ENCODE peak calls at places on chromosome 13, in ten cellular contexts. T is ascending aorta; B is CD8-positive, alpha-beta T cell; P is IMR-90; S is upper lobe of left lung; H is cardiac muscle cell; O is WERI-Rb-1; L is ovary; I is naive thymus-derived CD4-positive, alpha-beta T cell; F is GM23248. G is an unnamed sample.

GRCh38 chr13:46575843-46576242 is 22.9 kb downstream of the LRCH1 start:
- DNase-seq in T (no peak), B (no peak), P (peak; percentile 89), S (no peak), H (peak; percentile 91), O (peak; percentile 51), L (no peak), I (no peak), F (peak; percentile 91), G (no peak)

GRCh38 chr13:29513002-29513980 is 82.2 kb downstream of the SLC7A1 start:
- DNase-seq in T (no peak), B (no peak), P (peak; percentile 63), S (no peak), H (no peak), O (no peak), L (no peak), I (no peak), F (peak; percentile 84), G (no peak)

GRCh38 chr13:51935326-51936171 is 73.8 kb downstream of the CCDC70 start:
- DNase-seq in T (no peak), B (no peak), P (no peak), S (no peak), H (peak; percentile 20), O (peak; percentile 43), L (no peak), I (no peak), F (peak; percentile 21), G (peak; percentile 88)

GRCh38 chr13:56352901-56353300 is 787.8 kb upstream of the PRR20A start:
- DNase-seq in T (no peak), B (no peak), P (no peak), S (no peak), H (no peak), O (no peak), L (no peak), I (no peak), F (no peak), G (no peak)

GRCh38 chr13:110841846-110842245 is 73.0 kb downstream of the ANKRD10 start:
- DNase-seq in T (no peak), B (no peak), P (peak; percentile 8), S (no peak), H (no peak), O (no peak), L (no peak), I (no peak), F (peak; percentile 20), G (peak; percentile 12)

GRCh38 chr13:105346141-105346766 is 1189.2 kb downstream of the EFNB2 start:
- DNase-seq in T (no peak), B (no peak), P (peak; percentile 90), S (peak; percentile 54), H (peak; percentile 39), O (no peak), L (no peak), I (no peak), F (peak; percentile 6), G (no peak)

GRCh38 chr13:65264066-65264465 is 1966.1 kb downstream of the PCDH9 start:
- DNase-seq in T (no peak), B (no peak), P (no peak), S (peak; percentile 41), H (no peak), O (no peak), L (no peak), I (no peak), F (no peak), G (no peak)

GRCh38 chr13:24271611-24272451 is 37.5 kb upstream of the C1QTNF9 start:
- DNase-seq in T (no peak), B (peak; percentile 78), P (peak; percentile 76), S (peak; percentile 80), H (peak; percentile 90), O (no peak), L (peak; percentile 85), I (peak; percentile 90), F (peak; percentile 66), G (peak; percentile 39)

GRCh38 chr13:112066624-112067004 is 335 bp upstream of the SOX1 start:
- DNase-seq in T (no peak), B (peak; percentile 65), P (no peak), S (no peak), H (peak; percentile 58), O (no peak), L (no peak), I (peak; percentile 64), F (peak; percentile 34), G (peak; percentile 90)

GRCh38 chr13:50664961-50665360 is 178.5 kb downstream of the DLEU7 start:
- DNase-seq in T (no peak), B (no peak), P (no peak), S (no peak), H (no peak), O (peak; percentile 24), L (no peak), I (no peak), F (no peak), G (peak; percentile 13)

GRCh38 chr13:50275392-50276063 is 260.3 kb downstream of the KCNRG start:
- DNase-seq in T (no peak), B (no peak), P (no peak), S (no peak), H (no peak), O (no peak), L (no peak), I (no peak), F (peak; percentile 21), G (no peak)

DNA sequence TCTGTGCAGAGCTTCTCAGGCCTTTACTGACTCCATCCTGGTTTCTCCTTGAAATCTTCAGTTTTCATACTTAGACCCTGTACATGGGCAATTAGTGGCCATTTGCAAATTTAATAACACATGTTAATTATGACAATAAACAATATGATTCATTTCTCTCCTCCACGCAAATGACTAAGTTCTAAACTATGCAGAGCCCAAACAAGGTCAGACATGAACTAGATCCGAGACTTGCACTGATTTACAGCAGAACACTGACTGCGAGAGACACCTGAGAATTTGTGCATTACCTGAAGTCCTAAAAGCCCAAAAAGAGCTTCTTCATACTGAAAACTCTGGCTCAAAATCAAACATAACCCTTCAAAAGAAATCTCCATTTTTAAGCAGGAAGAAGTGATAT is 521.8 kb downstream of the MYO16 start:
- DNase-seq in T (no peak), B (no peak), P (no peak), S (no peak), H (no peak), O (no peak), L (no peak), I (no peak), F (no peak), G (no peak)
- H3K27ac ChIP-seq in T (no peak overlapping the region), B (no peak overlapping the region), P (no peak overlapping the region), S (no peak overlapping the region), H (no peak overlapping the region), O (no peak overlapping the region), L (no peak overlapping the region), I (no peak overlapping the region), F (no peak overlapping the region), G (peak overlapping the region; percentile 36)

DNA sequence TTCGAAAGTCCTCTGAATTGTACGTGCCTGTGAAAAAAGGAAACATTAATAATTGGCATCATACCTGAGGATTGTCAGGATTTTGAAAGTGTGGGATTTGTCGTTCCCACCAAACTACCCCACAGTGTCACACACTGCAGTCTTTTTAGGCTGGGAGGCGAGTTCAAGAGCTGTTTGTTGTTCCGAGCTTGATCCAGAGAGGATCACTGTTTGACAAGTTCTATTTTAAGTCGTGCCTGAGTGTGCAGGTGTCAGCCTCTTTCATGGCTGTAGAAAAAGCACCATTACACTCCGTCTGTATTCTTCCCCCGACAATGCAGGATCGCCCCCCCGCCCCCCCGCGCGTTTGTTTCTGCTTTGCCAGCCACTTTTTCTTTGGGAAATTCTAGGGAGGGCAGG is 635 bp upstream of the NBEA start:
- DNase-seq in T (no peak), B (no peak), P (no peak), S (no peak), H (no peak), O (no peak), L (no peak), I (no peak), F (peak; percentile 5), G (no peak)
- H3K4me3 ChIP-seq in T (peak overlapping the region; percentile 85), B (no peak overlapping the region), P (peak overlapping the region; percentile 98), S (peak overlapping the region; percentile 76), H (peak overlapping the region; percentile 76), O (peak overlapping the region; percentile 79), L (peak overlapping the region; percentile 100), I (no peak overlapping the region), F (peak overlapping the region; percentile 83), G (peak overlapping the region; percentile 79)

GRCh38 chr13:26133851-26134250 is 82.0 kb upstream of the SHISA2 start:
- DNase-seq in T (no peak), B (no peak), P (no peak), S (no peak), H (peak; percentile 13), O (no peak), L (no peak), I (no peak), F (no peak), G (no peak)

GRCh38 chr13:26132756-26133155 is 80.9 kb upstream of the SHISA2 start:
- DNase-seq in T (no peak), B (no peak), P (peak; percentile 13), S (no peak), H (peak; percentile 27), O (peak; percentile 72), L (no peak), I (no peak), F (peak; percentile 52), G (no peak)

GRCh38 chr13:26128676-26129075 is 76.9 kb upstream of the SHISA2 start:
- DNase-seq in T (no peak), B (no peak), P (no peak), S (no peak), H (no peak), O (no peak), L (no peak), I (no peak), F (no peak), G (no peak)

GRCh38 chr13:26133286-26133685 is 81.5 kb upstream of the SHISA2 start:
- DNase-seq in T (no peak), B (no peak), P (no peak), S (no peak), H (peak; percentile 10), O (no peak), L (no peak), I (no peak), F (no peak), G (no peak)
- H3K27ac ChIP-seq in T (no peak overlapping the region), B (no peak overlapping the region), P (no peak overlapping the region), S (no peak overlapping the region), H (no peak overlapping the region), O (no peak overlapping the region), L (no peak overlapping the region), I (no peak overlapping the region), F (no peak overlapping the region), G (no peak overlapping the region)

GRCh38 chr13:75222031-75222430 is 259.9 kb downstream of the TBC1D4 start:
- DNase-seq in T (no peak), B (no peak), P (peak; percentile 33), S (no peak), H (peak; percentile 80), O (no peak), L (no peak), I (no peak), F (peak; percentile 74), G (no peak)

GRCh38 chr13:75223981-75224742 is 257.8 kb downstream of the TBC1D4 start:
- DNase-seq in T (no peak), B (no peak), P (no peak), S (no peak), H (no peak), O (no peak), L (no peak), I (no peak), F (no peak), G (no peak)

GRCh38 chr13:75217949-75218348 is 264.0 kb downstream of the TBC1D4 start:
- DNase-seq in T (no peak), B (no peak), P (peak; percentile 4), S (no peak), H (peak; percentile 73), O (no peak), L (no peak), I (no peak), F (peak; percentile 57), G (no peak)

GRCh38 chr13:75219479-75220237 is 262.3 kb downstream of the TBC1D4 start:
- DNase-seq in T (no peak), B (peak; percentile 91), P (peak; percentile 57), S (peak; percentile 74), H (peak; percentile 83), O (peak; percentile 84), L (peak; percentile 65), I (peak; percentile 67), F (peak; percentile 86), G (peak; percentile 94)

GRCh38 chr13:75220238-75220542 is 261.8 kb downstream of the TBC1D4 start:
- DNase-seq in T (no peak), B (no peak), P (no peak), S (no peak), H (no peak), O (no peak), L (no peak), I (no peak), F (no peak), G (no peak)
- H3K4me3 ChIP-seq in T (no peak overlapping the region), B (no peak overlapping the region), P (no peak overlapping the region), S (no peak overlapping the region), H (no peak overlapping the region), O (no peak overlapping the region), L (no peak overlapping the region), I (no peak overlapping the region), F (no peak overlapping the region), G (no peak overlapping the region)